ENCODE peak calls at places on chromosomes 12 and 14, in four cellular contexts. One of them, this sample, is unnamed.

GRCh38 chr14:32252030-32252670 is 49.1 kb upstream of the RNU6-8 start:
- DNase-seq in left ventricle myocardium superior: no peak
- DNase-seq in HT-29: peak; percentile 65
- DNase-seq in COR-L47: peak; percentile 77
- DNase-seq in this sample: peak; percentile 52

GRCh38 chr12:56190695-56191155 is 1.4 kb upstream of the SMARCC2 start:
- DNase-seq in left ventricle myocardium superior: no peak
- DNase-seq in HT-29: peak; percentile 39
- DNase-seq in COR-L47: no peak
- DNase-seq in this sample: no peak

GRCh38 chr12:118344829-118345228 is 27.9 kb downstream of the TAOK3 start:
- DNase-seq in left ventricle myocardium superior: no peak
- DNase-seq in HT-29: no peak
- DNase-seq in COR-L47: no peak
- DNase-seq in this sample: no peak

GRCh38 chr14:22545842-22546721 is 42.9 kb downstream of the DAD1 start:
- DNase-seq in left ventricle myocardium superior: no peak
- DNase-seq in HT-29: no peak
- DNase-seq in COR-L47: no peak
- DNase-seq in this sample: peak; percentile 74

GRCh38 chr14:65302571-65303184 is 109.9 kb upstream of the FUT8 start:
- DNase-seq in left ventricle myocardium superior: no peak
- DNase-seq in HT-29: peak; percentile 21
- DNase-seq in COR-L47: peak; percentile 58
- DNase-seq in this sample: peak; percentile 42

GRCh38 chr12:89432396-89432795 is 80.1 kb upstream of the DUSP6 start:
- DNase-seq in left ventricle myocardium superior: no peak
- DNase-seq in HT-29: no peak
- DNase-seq in COR-L47: no peak
- DNase-seq in this sample: no peak

GRCh38 chr14:74978416-74978947 is 23.1 kb upstream of the PGF start:
- DNase-seq in left ventricle myocardium superior: no peak
- DNase-seq in HT-29: no peak
- DNase-seq in COR-L47: no peak
- DNase-seq in this sample: no peak

GRCh38 chr12:24742378-24742777 is 206.5 kb downstream of the BCAT1 start:
- DNase-seq in left ventricle myocardium superior: peak; percentile 29
- DNase-seq in HT-29: no peak
- DNase-seq in COR-L47: no peak
- DNase-seq in this sample: no peak

GRCh38 chr12:3520711-3521110 is 29.7 kb downstream of the PRMT8 start:
- DNase-seq in left ventricle myocardium superior: no peak
- DNase-seq in HT-29: peak; percentile 56
- DNase-seq in COR-L47: no peak
- DNase-seq in this sample: no peak

GRCh38 chr14:29352681-29353080 is 575.0 kb downstream of the PRKD1 start:
- DNase-seq in left ventricle myocardium superior: no peak
- DNase-seq in HT-29: no peak
- DNase-seq in COR-L47: no peak
- DNase-seq in this sample: no peak

GRCh38 chr12:31958601-31959000 is 614 bp upstream of the RESF1 start:
- DNase-seq in left ventricle myocardium superior: no peak
- DNase-seq in HT-29: no peak
- DNase-seq in COR-L47: no peak
- DNase-seq in this sample: peak; percentile 14

GRCh38 chr14:100067971-100068959 is 3.0 kb downstream of the EVL start:
- DNase-seq in left ventricle myocardium superior: peak; percentile 38
- DNase-seq in HT-29: peak; percentile 78
- DNase-seq in COR-L47: no peak
- DNase-seq in this sample: peak; percentile 44

GRCh38 chr12:39144613-39145061 is 239.2 kb upstream of the CPNE8 start:
- DNase-seq in left ventricle myocardium superior: no peak
- DNase-seq in HT-29: no peak
- DNase-seq in COR-L47: no peak
- DNase-seq in this sample: no peak

GRCh38 chr14:95619785-95620417 is 66.3 kb upstream of the TCL1B start:
- DNase-seq in left ventricle myocardium superior: no peak
- DNase-seq in HT-29: no peak
- DNase-seq in COR-L47: no peak
- DNase-seq in this sample: no peak

GRCh38 chr12:129067482-129067881 is 214.2 kb downstream of the GLT1D1 start:
- DNase-seq in left ventricle myocardium superior: no peak
- DNase-seq in HT-29: peak; percentile 2
- DNase-seq in COR-L47: no peak
- DNase-seq in this sample: no peak

GRCh38 chr14:104139460-104140212 is 1.2 kb downstream of the KIF26A start:
- DNase-seq in left ventricle myocardium superior: peak; percentile 38
- DNase-seq in HT-29: no peak
- DNase-seq in COR-L47: no peak
- DNase-seq in this sample: no peak

GRCh38 chr14:61433169-61433568 is 111.8 kb downstream of the PRKCH start:
- DNase-seq in left ventricle myocardium superior: no peak
- DNase-seq in HT-29: no peak
- DNase-seq in COR-L47: no peak
- DNase-seq in this sample: no peak

GRCh38 chr14:54579606-54580005 is 12.7 kb downstream of the SAMD4A start:
- DNase-seq in left ventricle myocardium superior: no peak
- DNase-seq in HT-29: no peak
- DNase-seq in COR-L47: no peak
- DNase-seq in this sample: no peak

GRCh38 chr12:96434107-96434506 is 33.9 kb upstream of the CDK17 start:
- DNase-seq in left ventricle myocardium superior: no peak
- DNase-seq in HT-29: no peak
- DNase-seq in COR-L47: no peak
- DNase-seq in this sample: peak; percentile 87

GRCh38 chr14:57712101-57712500 is 153.8 kb downstream of the SLC35F4 start:
- DNase-seq in left ventricle myocardium superior: no peak
- DNase-seq in HT-29: no peak
- DNase-seq in COR-L47: no peak
- DNase-seq in this sample: no peak

GRCh38 chr14:21241218-21241819 is 27.9 kb downstream of the HNRNPC start:
- DNase-seq in left ventricle myocardium superior: no peak
- DNase-seq in HT-29: no peak
- DNase-seq in COR-L47: no peak
- DNase-seq in this sample: no peak

This sample was measured in A172.